ENCODE peak calls at places on chromosomes 1 and 21, in five cellular contexts. D is uterus, B is NCI-H1092 treated with DMSO at 0.1 percent for 48 hours, M is AG04450, T is left ventricle myocardium inferior. L is an unnamed sample.

GRCh38 chr21:14762734-14763694 is 216.9 kb upstream of the SAMSN1 start:
- DNase-seq in D (no peak), B (no peak), M (no peak), T (no peak), L (no peak)

GRCh38 chr1:192539450-192540132 is 36.0 kb upstream of the RGS1 start:
- DNase-seq in D (peak; percentile 24), B (no peak), M (peak; percentile 94), T (no peak), L (no peak)

GRCh38 chr1:25997759-25998074 is at the start of gene PAFAH2:
- DNase-seq in D (no peak), B (no peak), M (no peak), T (no peak), L (no peak)

GRCh38 chr1:20787100-20787774 is at the start of gene HP1BP3:
- DNase-seq in D (peak; percentile 70), B (peak; percentile 86), M (peak; percentile 15), T (peak; percentile 85), L (peak; percentile 78)

GRCh38 chr1:226002667-226003501 is 3.7 kb upstream of the SDE2 start:
- DNase-seq in D (peak; percentile 66), B (no peak), M (no peak), T (peak; percentile 56), L (peak; percentile 81)

GRCh38 chr1:27536004-27536757 is 46.2 kb upstream of the WASF2 start:
- DNase-seq in D (no peak), B (peak; percentile 65), M (no peak), T (no peak), L (no peak)

GRCh38 chr1:161244888-161245287 is 6.9 kb upstream of the NR1I3 start:
- DNase-seq in D (no peak), B (no peak), M (no peak), T (no peak), L (no peak)

GRCh38 chr1:90133133-90133532 is 138.2 kb downstream of the ZNF326 start:
- DNase-seq in D (no peak), B (peak; percentile 50), M (no peak), T (no peak), L (no peak)

GRCh38 chr1:17229379-17229778 is 19.5 kb upstream of the PADI3 start:
- DNase-seq in D (no peak), B (no peak), M (no peak), T (no peak), L (no peak)

GRCh38 chr1:220224611-220225124 is 47.6 kb downstream of the RAB3GAP2 start:
- DNase-seq in D (no peak), B (no peak), M (no peak), T (no peak), L (no peak)

GRCh38 chr1:186082235-186082937 is 292.7 kb downstream of the TPR start:
- DNase-seq in D (peak; percentile 32), B (peak; percentile 96), M (no peak), T (peak; percentile 61), L (peak; percentile 68)

GRCh38 chr21:44794031-44794374 is 7.6 kb downstream of the UBE2G2 start:
- DNase-seq in D (no peak), B (no peak), M (no peak), T (no peak), L (no peak)

GRCh38 chr1:43348809-43349593 is 9.8 kb upstream of the CDC20 start:
- DNase-seq in D (peak; percentile 85), B (peak; percentile 94), M (no peak), T (peak; percentile 85), L (peak; percentile 90)

GRCh38 chr1:209391792-209392191 is 191.7 kb upstream of the CAMK1G start:
- DNase-seq in D (no peak), B (no peak), M (no peak), T (no peak), L (no peak)

GRCh38 chr1:164477336-164477735 is 81.6 kb upstream of the PBX1 start:
- DNase-seq in D (no peak), B (no peak), M (no peak), T (no peak), L (no peak)

GRCh38 chr1:22509815-22510214 is 53.5 kb upstream of the EPHA8 start:
- DNase-seq in D (no peak), B (no peak), M (no peak), T (no peak), L (no peak)

GRCh38 chr1:67583462-67583950 is 101.5 kb upstream of the GADD45A start:
- DNase-seq in D (no peak), B (no peak), M (no peak), T (no peak), L (no peak)

GRCh38 chr1:31327381-31327780 is 30.5 kb downstream of the ZCCHC17 start:
- DNase-seq in D (no peak), B (no peak), M (no peak), T (no peak), L (no peak)

GRCh38 chr1:78339490-78339889 is 151.3 kb upstream of the PTGFR start:
- DNase-seq in D (no peak), B (no peak), M (peak; percentile 23), T (no peak), L (no peak)

GRCh38 chr1:155596864-155597263 is 13.2 kb upstream of the MSTO1 start:
- DNase-seq in D (no peak), B (no peak), M (no peak), T (no peak), L (no peak)

GRCh38 chr1:181318022-181318857 is 165.1 kb upstream of the CACNA1E start:
- DNase-seq in D (no peak), B (peak; percentile 64), M (no peak), T (no peak), L (no peak)

GRCh38 chr1:2412773-2413494 is 570 bp upstream of the PEX10 start:
- DNase-seq in D (peak; percentile 38), B (no peak), M (no peak), T (no peak), L (no peak)

GRCh38 chr1:27618341-27619067 is 14.6 kb upstream of the AHDC1 start:
- DNase-seq in D (no peak), B (no peak), M (no peak), T (no peak), L (no peak)

GRCh38 chr1:52551476-52552235 is 1.2 kb downstream of the TUT4 start:
- DNase-seq in D (no peak), B (no peak), M (no peak), T (no peak), L (no peak)